ENCODE peak calls at places on chromosomes 3 and 15, in ten cellular contexts. D, K, Q, O, V, C, F, Y, Z and A are unnamed samples.

GRCh38 chr3:3783675-3784074 is 15.6 kb upstream of the LRRN1 start:
- DNase-seq in D (no peak), K (no peak), Q (no peak), O (no peak), V (no peak), C (no peak), F (no peak), Y (no peak), Z (no peak), A (no peak)

GRCh38 chr3:72177075-72178050 is 392.4 kb upstream of the PROK2 start:
- DNase-seq in D (no peak), K (peak; percentile 74), Q (no peak), O (peak; percentile 28), V (no peak), C (peak; percentile 46), F (no peak), Y (no peak), Z (peak; percentile 50), A (peak; percentile 89)

GRCh38 chr3:181382656-181383055 is 329.1 kb upstream of the SOX2 start:
- DNase-seq in D (no peak), K (no peak), Q (no peak), O (no peak), V (no peak), C (no peak), F (no peak), Y (no peak), Z (no peak), A (no peak)

GRCh38 chr15:78396976-78397375 is 41.0 kb upstream of the IREB2 start:
- DNase-seq in D (no peak), K (peak; percentile 59), Q (no peak), O (no peak), V (no peak), C (peak; percentile 25), F (no peak), Y (no peak), Z (peak; percentile 93), A (no peak)

GRCh38 chr3:52191663-52192062 is 6.3 kb upstream of the ALAS1 start:
- DNase-seq in D (no peak), K (no peak), Q (no peak), O (no peak), V (no peak), C (no peak), F (no peak), Y (no peak), Z (no peak), A (no peak)

GRCh38 chr15:31814082-31814481 is 216.2 kb upstream of the CHRNA7 start:
- DNase-seq in D (no peak), K (no peak), Q (no peak), O (no peak), V (no peak), C (no peak), F (no peak), Y (no peak), Z (no peak), A (no peak)

GRCh38 chr3:117674321-117674720 is 964.7 kb downstream of the TUSC7 start:
- DNase-seq in D (no peak), K (no peak), Q (no peak), O (no peak), V (no peak), C (no peak), F (no peak), Y (no peak), Z (no peak), A (no peak)

GRCh38 chr3:123412811-123413588 is 35.9 kb downstream of the ADCY5 start:
- DNase-seq in D (no peak), K (no peak), Q (no peak), O (no peak), V (peak; percentile 66), C (peak; percentile 66), F (no peak), Y (no peak), Z (peak; percentile 26), A (peak; percentile 84)

GRCh38 chr15:97759363-97759762 is 201.1 kb upstream of the ARRDC4 start:
- DNase-seq in D (no peak), K (peak; percentile 94), Q (no peak), O (peak; percentile 62), V (no peak), C (no peak), F (no peak), Y (no peak), Z (no peak), A (no peak)

GRCh38 chr3:42184622-42185010 is 81.4 kb downstream of the CCK start:
- DNase-seq in D (no peak), K (no peak), Q (no peak), O (no peak), V (no peak), C (no peak), F (no peak), Y (no peak), Z (no peak), A (no peak)

GRCh38 chr3:50323092-50323600 is 601 bp upstream of the HYAL2 start:
- DNase-seq in D (no peak), K (no peak), Q (no peak), O (peak; percentile 76), V (peak; percentile 79), C (peak; percentile 47), F (no peak), Y (no peak), Z (no peak), A (peak; percentile 70)

GRCh38 chr3:78430741-78431140 is 1337.1 kb downstream of the ROBO1 start:
- DNase-seq in D (no peak), K (peak; percentile 3), Q (no peak), O (no peak), V (no peak), C (no peak), F (no peak), Y (no peak), Z (peak; percentile 55), A (no peak)

GRCh38 chr3:169152319-169152718 is 511.2 kb downstream of the MECOM start:
- DNase-seq in D (no peak), K (no peak), Q (no peak), O (peak; percentile 62), V (no peak), C (no peak), F (no peak), Y (no peak), Z (no peak), A (no peak)
- H3K27me3 ChIP-seq in D (peaks cover 16% of the 10 kb centered on the region), K (no peaks in the 10 kb centered on the region), Q (peaks cover 16% of the 10 kb centered on the region), O (no peaks in the 10 kb centered on the region), V (peaks cover 18% of the 10 kb centered on the region), C (peaks cover 39% of the 10 kb centered on the region), F (no peaks in the 10 kb centered on the region), Y (peaks cover 32% of the 10 kb centered on the region), Z (peaks cover 35% of the 10 kb centered on the region), A (no peaks in the 10 kb centered on the region)

GRCh38 chr3:183967693-183968092 is 50.0 kb downstream of the ABCC5 start:
- DNase-seq in D (no peak), K (no peak), Q (no peak), O (no peak), V (no peak), C (no peak), F (no peak), Y (no peak), Z (no peak), A (no peak)
- H3K4me1 ChIP-seq in D (no peaks in the 10 kb centered on the region), K (no peaks in the 10 kb centered on the region), Q (no peaks in the 10 kb centered on the region), O (no peaks in the 10 kb centered on the region), V (no peaks in the 10 kb centered on the region), C (no peaks in the 10 kb centered on the region), F (no peaks in the 10 kb centered on the region), Y (no peaks in the 10 kb centered on the region), Z (no peaks in the 10 kb centered on the region), A (no peaks in the 10 kb centered on the region)

DNA sequence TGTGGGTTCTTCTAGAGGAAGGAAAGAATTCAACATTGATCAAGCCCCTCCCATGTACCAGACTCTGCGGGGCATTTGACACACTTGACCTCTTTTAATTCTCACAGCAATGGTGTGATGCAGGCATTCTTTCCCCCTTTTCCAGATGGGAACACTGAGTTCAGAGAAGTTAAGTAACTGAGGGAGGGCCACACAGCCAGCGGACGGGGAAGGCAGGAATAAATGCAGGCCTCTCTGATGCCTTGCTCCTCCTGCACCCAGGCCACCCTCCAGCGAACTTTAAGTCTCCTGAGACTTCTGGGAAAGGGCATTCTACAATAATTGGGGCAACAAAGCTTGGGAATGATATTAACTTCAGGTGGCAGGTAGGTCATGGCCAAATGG is 227.4 kb downstream of the UACA start:
- DNase-seq in D (no peak), K (no peak), Q (no peak), O (no peak), V (no peak), C (no peak), F (no peak), Y (no peak), Z (no peak), A (no peak)
- H3K27me3 ChIP-seq in D (no peaks in the 10 kb centered on the region), K (peaks cover 36% of the 10 kb centered on the region), Q (no peaks in the 10 kb centered on the region), O (peaks cover 7% of the 10 kb centered on the region), V (no peaks in the 10 kb centered on the region), C (peaks cover 71% of the 10 kb centered on the region), F (no peaks in the 10 kb centered on the region), Y (no peaks in the 10 kb centered on the region), Z (peaks cover 98% of the 10 kb centered on the region), A (peaks cover 15% of the 10 kb centered on the region)

GRCh38 chr3:99402755-99403154 is 235.6 kb upstream of the COL8A1 start:
- DNase-seq in D (no peak), K (no peak), Q (no peak), O (no peak), V (no peak), C (no peak), F (no peak), Y (no peak), Z (no peak), A (no peak)
- H3K4me1 ChIP-seq in D (no peaks in the 10 kb centered on the region), K (no peaks in the 10 kb centered on the region), Q (no peaks in the 10 kb centered on the region), O (no peaks in the 10 kb centered on the region), V (no peaks in the 10 kb centered on the region), C (no peaks in the 10 kb centered on the region), F (no peaks in the 10 kb centered on the region), Y (no peaks in the 10 kb centered on the region), Z (no peaks in the 10 kb centered on the region), A (no peaks in the 10 kb centered on the region)

GRCh38 chr15:45612790-45613415 is 21.9 kb upstream of the SQOR start:
- DNase-seq in D (no peak), K (peak; percentile 77), Q (no peak), O (peak; percentile 80), V (no peak), C (no peak), F (no peak), Y (no peak), Z (peak; percentile 23), A (no peak)
- H3K27me3 ChIP-seq in D (no peaks in the 10 kb centered on the region), K (no peaks in the 10 kb centered on the region), Q (no peaks in the 10 kb centered on the region), O (no peaks in the 10 kb centered on the region), V (no peaks in the 10 kb centered on the region), C (no peaks in the 10 kb centered on the region), F (no peaks in the 10 kb centered on the region), Y (no peaks in the 10 kb centered on the region), Z (no peaks in the 10 kb centered on the region), A (no peaks in the 10 kb centered on the region)

DNA sequence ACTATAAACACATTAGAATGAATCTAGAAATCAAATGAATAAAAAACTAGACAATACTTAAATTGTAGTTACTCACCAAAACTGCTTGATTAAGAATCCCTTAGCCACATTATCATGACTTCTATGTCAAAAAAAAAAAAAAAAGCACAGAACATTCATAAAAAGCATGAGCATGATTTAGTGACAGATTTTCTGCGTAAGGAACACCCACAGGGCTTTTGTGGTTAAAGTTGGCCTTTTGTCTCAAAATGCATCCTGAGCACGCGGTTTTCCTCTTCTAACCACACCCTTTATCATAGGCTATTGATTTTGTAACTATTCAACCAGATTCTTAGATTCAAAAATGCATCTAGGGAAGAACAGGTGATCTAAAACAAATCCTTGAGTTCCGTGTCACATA is 334.0 kb upstream of the NR2F2 start:
- DNase-seq in D (no peak), K (peak; percentile 28), Q (peak; percentile 14), O (no peak), V (no peak), C (no peak), F (no peak), Y (no peak), Z (no peak), A (no peak)
- H3K4me1 ChIP-seq in D (peaks cover 13% of the 10 kb centered on the region), K (no peaks in the 10 kb centered on the region), Q (peaks cover 14% of the 10 kb centered on the region), O (no peaks in the 10 kb centered on the region), V (no peaks in the 10 kb centered on the region), C (no peaks in the 10 kb centered on the region), F (no peaks in the 10 kb centered on the region), Y (no peaks in the 10 kb centered on the region), Z (no peaks in the 10 kb centered on the region), A (no peaks in the 10 kb centered on the region)